ENCODE peak calls at places on chromosomes 12 and 14, in seven cellular contexts. One of them, this sample, is unnamed.

GRCh38 chr12:38813930-38814329 is 91.5 kb downstream of the CPNE8 start:
- ATAC-seq in RWPE2: no peak
- ATAC-seq in SK-N-SH treated with all-trans-retinoic acid at 6 μM for 48 hours: no peak
- ATAC-seq in T-cell: no peak
- ATAC-seq in B cell: no peak
- ATAC-seq in CD8-positive, alpha-beta T cell: no peak
- ATAC-seq in esophagus mucosa: no peak
- ATAC-seq in this sample: no peak

GRCh38 chr12:14188761-14189160 is 176.7 kb upstream of the ATF7IP start:
- ATAC-seq in T-cell: no peak
- ATAC-seq in CD8-positive, alpha-beta T cell: no peak
- ATAC-seq in esophagus mucosa: no peak
- ATAC-seq in B cell: no peak
- ATAC-seq in SK-N-SH treated with all-trans-retinoic acid at 6 μM for 48 hours: no peak
- ATAC-seq in RWPE2: no peak
- ATAC-seq in this sample: no peak

GRCh38 chr12:1117970-1118563 is 127.0 kb downstream of the ERC1 start:
- ATAC-seq in RWPE2: no peak
- ATAC-seq in T-cell: no peak
- ATAC-seq in esophagus mucosa: peak
- ATAC-seq in B cell: peak
- ATAC-seq in SK-N-SH treated with all-trans-retinoic acid at 6 μM for 48 hours: peak
- ATAC-seq in CD8-positive, alpha-beta T cell: peak
- ATAC-seq in this sample: no peak

GRCh38 chr14:94936901-94937321 is 167.0 kb upstream of the GSC start:
- ATAC-seq in esophagus mucosa: no peak
- ATAC-seq in CD8-positive, alpha-beta T cell: no peak
- ATAC-seq in RWPE2: no peak
- ATAC-seq in SK-N-SH treated with all-trans-retinoic acid at 6 μM for 48 hours: peak
- ATAC-seq in B cell: no peak
- ATAC-seq in T-cell: no peak
- ATAC-seq in this sample: no peak

GRCh38 chr12:131923260-131923659 is 5.8 kb upstream of the PUS1 start:
- ATAC-seq in SK-N-SH treated with all-trans-retinoic acid at 6 μM for 48 hours: no peak
- ATAC-seq in B cell: peak
- ATAC-seq in RWPE2: no peak
- ATAC-seq in esophagus mucosa: peak
- ATAC-seq in CD8-positive, alpha-beta T cell: no peak
- ATAC-seq in T-cell: no peak
- ATAC-seq in this sample: no peak

GRCh38 chr14:75144944-75145343 is 18.1 kb upstream of the NEK9 start:
- ATAC-seq in SK-N-SH treated with all-trans-retinoic acid at 6 μM for 48 hours: no peak
- ATAC-seq in CD8-positive, alpha-beta T cell: peak
- ATAC-seq in B cell: no peak
- ATAC-seq in RWPE2: no peak
- ATAC-seq in T-cell: peak
- ATAC-seq in esophagus mucosa: peak
- ATAC-seq in this sample: peak

GRCh38 chr12:94262228-94263010 is 114.0 kb downstream of the PLXNC1 start:
- ATAC-seq in CD8-positive, alpha-beta T cell: peak
- ATAC-seq in SK-N-SH treated with all-trans-retinoic acid at 6 μM for 48 hours: peak
- ATAC-seq in B cell: peak
- ATAC-seq in esophagus mucosa: peak
- ATAC-seq in T-cell: peak
- ATAC-seq in RWPE2: peak
- ATAC-seq in this sample: peak

GRCh38 chr12:3905664-3906063 is 32.5 kb upstream of the PARP11 start:
- ATAC-seq in B cell: no peak
- ATAC-seq in esophagus mucosa: no peak
- ATAC-seq in RWPE2: no peak
- ATAC-seq in CD8-positive, alpha-beta T cell: no peak
- ATAC-seq in T-cell: peak
- ATAC-seq in SK-N-SH treated with all-trans-retinoic acid at 6 μM for 48 hours: no peak
- ATAC-seq in this sample: peak

GRCh38 chr14:21233457-21234076 is 35.7 kb downstream of the HNRNPC start:
- ATAC-seq in SK-N-SH treated with all-trans-retinoic acid at 6 μM for 48 hours: peak
- ATAC-seq in B cell: no peak
- ATAC-seq in CD8-positive, alpha-beta T cell: no peak
- ATAC-seq in T-cell: no peak
- ATAC-seq in esophagus mucosa: no peak
- ATAC-seq in RWPE2: peak
- ATAC-seq in this sample: peak

GRCh38 chr12:4118017-4118510 is 155.5 kb upstream of the CCND2 start:
- ATAC-seq in SK-N-SH treated with all-trans-retinoic acid at 6 μM for 48 hours: no peak
- ATAC-seq in CD8-positive, alpha-beta T cell: peak
- ATAC-seq in RWPE2: no peak
- ATAC-seq in T-cell: peak
- ATAC-seq in B cell: peak
- ATAC-seq in esophagus mucosa: peak
- ATAC-seq in this sample: peak

GRCh38 chr12:6953417-6954315 is 2.5 kb downstream of the PTPN6 start:
- ATAC-seq in B cell: peak
- ATAC-seq in esophagus mucosa: peak
- ATAC-seq in CD8-positive, alpha-beta T cell: peak
- ATAC-seq in T-cell: peak
- ATAC-seq in RWPE2: no peak
- ATAC-seq in SK-N-SH treated with all-trans-retinoic acid at 6 μM for 48 hours: no peak
- ATAC-seq in this sample: peak

GRCh38 chr14:103343905-103344797 is 10.1 kb downstream of the EIF5 start:
- ATAC-seq in T-cell: no peak
- ATAC-seq in esophagus mucosa: no peak
- ATAC-seq in RWPE2: peak
- ATAC-seq in B cell: no peak
- ATAC-seq in CD8-positive, alpha-beta T cell: peak
- ATAC-seq in SK-N-SH treated with all-trans-retinoic acid at 6 μM for 48 hours: no peak
- ATAC-seq in this sample: no peak

GRCh38 chr14:93830753-93831461 is 42.6 kb upstream of the PRIMA1 start:
- ATAC-seq in B cell: no peak
- ATAC-seq in SK-N-SH treated with all-trans-retinoic acid at 6 μM for 48 hours: no peak
- ATAC-seq in CD8-positive, alpha-beta T cell: no peak
- ATAC-seq in esophagus mucosa: no peak
- ATAC-seq in RWPE2: no peak
- ATAC-seq in T-cell: no peak
- ATAC-seq in this sample: peak

GRCh38 chr14:32576088-32576795 is 247.1 kb downstream of the AKAP6 start:
- ATAC-seq in esophagus mucosa: peak
- ATAC-seq in RWPE2: peak
- ATAC-seq in SK-N-SH treated with all-trans-retinoic acid at 6 μM for 48 hours: peak
- ATAC-seq in CD8-positive, alpha-beta T cell: peak
- ATAC-seq in B cell: peak
- ATAC-seq in T-cell: no peak
- ATAC-seq in this sample: peak

GRCh38 chr12:59672273-59672672 is 76.4 kb downstream of the SLC16A7 start:
- ATAC-seq in B cell: no peak
- ATAC-seq in T-cell: no peak
- ATAC-seq in CD8-positive, alpha-beta T cell: no peak
- ATAC-seq in SK-N-SH treated with all-trans-retinoic acid at 6 μM for 48 hours: no peak
- ATAC-seq in RWPE2: no peak
- ATAC-seq in esophagus mucosa: no peak
- ATAC-seq in this sample: no peak

This sample was measured in activated T-helper 17 cell treated with anti-CD3 and anti-CD28 coated beads, Interleukin-2, amount 50 U/mL, for 72 hours.